ENCODE peak calls at places on chromosomes 13 and 19, in six cellular contexts. One of them, this sample, is unnamed.

GRCh38 chr13:113565526-113566226 is 18.9 kb upstream of the TFDP1 start:
- DNase-seq in HCT116: no peak
- DNase-seq in stimulated activated naive CD4-positive, alpha-beta T cell: no peak
- DNase-seq in GM12865: no peak
- DNase-seq in substantia nigra: no peak
- DNase-seq in RWPE1: no peak
- DNase-seq in this sample: peak; percentile 24

GRCh38 chr19:16582486-16583261 is 10.5 kb upstream of the SLC35E1 start:
- DNase-seq in substantia nigra: no peak
- DNase-seq in stimulated activated naive CD4-positive, alpha-beta T cell: no peak
- DNase-seq in HCT116: no peak
- DNase-seq in RWPE1: no peak
- DNase-seq in GM12865: no peak
- DNase-seq in this sample: no peak

GRCh38 chr19:5017235-5017634 is 48.3 kb downstream of the KDM4B start:
- DNase-seq in substantia nigra: no peak
- DNase-seq in HCT116: no peak
- DNase-seq in GM12865: no peak
- DNase-seq in stimulated activated naive CD4-positive, alpha-beta T cell: no peak
- DNase-seq in RWPE1: peak; percentile 72
- DNase-seq in this sample: no peak

GRCh38 chr19:31562916-31563626 is 213.8 kb upstream of the TSHZ3 start:
- DNase-seq in stimulated activated naive CD4-positive, alpha-beta T cell: no peak
- DNase-seq in RWPE1: no peak
- DNase-seq in substantia nigra: no peak
- DNase-seq in GM12865: no peak
- DNase-seq in HCT116: no peak
- DNase-seq in this sample: peak; percentile 56

GRCh38 chr19:49997709-49998108 is 27.5 kb downstream of the VRK3 start:
- DNase-seq in HCT116: peak; percentile 49
- DNase-seq in RWPE1: peak; percentile 59
- DNase-seq in GM12865: peak; percentile 55
- DNase-seq in stimulated activated naive CD4-positive, alpha-beta T cell: peak; percentile 5
- DNase-seq in substantia nigra: no peak
- DNase-seq in this sample: peak; percentile 81

GRCh38 chr13:99857738-99858137 is 113.8 kb downstream of the ZIC5 start:
- DNase-seq in stimulated activated naive CD4-positive, alpha-beta T cell: no peak
- DNase-seq in RWPE1: no peak
- DNase-seq in GM12865: no peak
- DNase-seq in substantia nigra: no peak
- DNase-seq in HCT116: no peak
- DNase-seq in this sample: no peak

GRCh38 chr19:55116232-55117062 is 990 bp downstream of the PPP1R12C start:
- DNase-seq in HCT116: no peak
- DNase-seq in GM12865: peak; percentile 68
- DNase-seq in stimulated activated naive CD4-positive, alpha-beta T cell: peak; percentile 71
- DNase-seq in RWPE1: peak; percentile 57
- DNase-seq in substantia nigra: peak; percentile 54
- DNase-seq in this sample: peak; percentile 74

GRCh38 chr19:4373601-4374441 is 26.5 kb downstream of the SH3GL1 start:
- DNase-seq in GM12865: peak; percentile 41
- DNase-seq in stimulated activated naive CD4-positive, alpha-beta T cell: no peak
- DNase-seq in RWPE1: no peak
- DNase-seq in HCT116: no peak
- DNase-seq in substantia nigra: peak; percentile 86
- DNase-seq in this sample: no peak

GRCh38 chr13:113532156-113532806 is 41.8 kb upstream of the DCUN1D2 start:
- DNase-seq in HCT116: no peak
- DNase-seq in substantia nigra: peak; percentile 15
- DNase-seq in GM12865: no peak
- DNase-seq in RWPE1: peak; percentile 46
- DNase-seq in stimulated activated naive CD4-positive, alpha-beta T cell: no peak
- DNase-seq in this sample: no peak

GRCh38 chr13:49219647-49220034 is 497 bp upstream of the MLNR start:
- DNase-seq in substantia nigra: no peak
- DNase-seq in stimulated activated naive CD4-positive, alpha-beta T cell: no peak
- DNase-seq in RWPE1: peak; percentile 41
- DNase-seq in HCT116: no peak
- DNase-seq in GM12865: no peak
- DNase-seq in this sample: no peak

GRCh38 chr13:90027409-90027808 is 1320.1 kb upstream of the MIR17HG start:
- DNase-seq in GM12865: no peak
- DNase-seq in stimulated activated naive CD4-positive, alpha-beta T cell: no peak
- DNase-seq in HCT116: no peak
- DNase-seq in substantia nigra: no peak
- DNase-seq in RWPE1: no peak
- DNase-seq in this sample: no peak

GRCh38 chr19:19458110-19458816 is 52.8 kb downstream of the GATAD2A start:
- DNase-seq in GM12865: no peak
- DNase-seq in RWPE1: no peak
- DNase-seq in substantia nigra: no peak
- DNase-seq in stimulated activated naive CD4-positive, alpha-beta T cell: no peak
- DNase-seq in HCT116: no peak
- DNase-seq in this sample: no peak

GRCh38 chr13:34257980-34258379 is 440.0 kb downstream of the RFC3 start:
- DNase-seq in RWPE1: no peak
- DNase-seq in substantia nigra: peak; percentile 6
- DNase-seq in HCT116: no peak
- DNase-seq in GM12865: peak; percentile 1
- DNase-seq in stimulated activated naive CD4-positive, alpha-beta T cell: no peak
- DNase-seq in this sample: no peak

GRCh38 chr19:51803965-51804364 is 9.0 kb downstream of the FPR3 start:
- DNase-seq in RWPE1: no peak
- DNase-seq in stimulated activated naive CD4-positive, alpha-beta T cell: no peak
- DNase-seq in GM12865: no peak
- DNase-seq in HCT116: no peak
- DNase-seq in substantia nigra: no peak
- DNase-seq in this sample: no peak

GRCh38 chr13:113751491-113751890 is 7.5 kb upstream of the TMEM255B start:
- DNase-seq in substantia nigra: no peak
- DNase-seq in HCT116: no peak
- DNase-seq in GM12865: no peak
- DNase-seq in stimulated activated naive CD4-positive, alpha-beta T cell: no peak
- DNase-seq in RWPE1: no peak
- DNase-seq in this sample: no peak

GRCh38 chr13:40776681-40777165 is 5.7 kb upstream of the MRPS31 start:
- DNase-seq in stimulated activated naive CD4-positive, alpha-beta T cell: peak; percentile 78
- DNase-seq in substantia nigra: no peak
- DNase-seq in RWPE1: no peak
- DNase-seq in HCT116: no peak
- DNase-seq in GM12865: peak; percentile 79
- DNase-seq in this sample: no peak

GRCh38 chr19:38228491-38229439 is 4.7 kb upstream of the DPF1 start:
- DNase-seq in GM12865: no peak
- DNase-seq in RWPE1: no peak
- DNase-seq in substantia nigra: peak; percentile 23
- DNase-seq in stimulated activated naive CD4-positive, alpha-beta T cell: no peak
- DNase-seq in HCT116: no peak
- DNase-seq in this sample: peak; percentile 88

GRCh38 chr13:36919833-36920611 is at the start of gene SMAD9:
- DNase-seq in stimulated activated naive CD4-positive, alpha-beta T cell: no peak
- DNase-seq in HCT116: peak; percentile 1
- DNase-seq in RWPE1: peak; percentile 48
- DNase-seq in GM12865: peak; percentile 59
- DNase-seq in substantia nigra: peak; percentile 53
- DNase-seq in this sample: peak; percentile 85

GRCh38 chr13:36675213-36675536 is 1.4 kb downstream of the SERTM1 start:
- DNase-seq in RWPE1: no peak
- DNase-seq in stimulated activated naive CD4-positive, alpha-beta T cell: no peak
- DNase-seq in GM12865: no peak
- DNase-seq in HCT116: no peak
- DNase-seq in substantia nigra: no peak
- DNase-seq in this sample: no peak

GRCh38 chr19:3805859-3806258 is 19.7 kb upstream of the MATK start:
- DNase-seq in HCT116: no peak
- DNase-seq in GM12865: no peak
- DNase-seq in RWPE1: no peak
- DNase-seq in substantia nigra: no peak
- DNase-seq in stimulated activated naive CD4-positive, alpha-beta T cell: no peak
- DNase-seq in this sample: peak; percentile 37

GRCh38 chr13:94333131-94333820 is 146.2 kb downstream of the DCT start:
- DNase-seq in RWPE1: no peak
- DNase-seq in GM12865: no peak
- DNase-seq in stimulated activated naive CD4-positive, alpha-beta T cell: no peak
- DNase-seq in substantia nigra: no peak
- DNase-seq in HCT116: no peak
- DNase-seq in this sample: no peak

GRCh38 chr13:98784666-98785065 is 32.2 kb upstream of the SLC15A1 start:
- DNase-seq in GM12865: no peak
- DNase-seq in stimulated activated naive CD4-positive, alpha-beta T cell: no peak
- DNase-seq in substantia nigra: no peak
- DNase-seq in RWPE1: no peak
- DNase-seq in HCT116: no peak
- DNase-seq in this sample: no peak

GRCh38 chr19:48415395-48415794 is 21.9 kb downstream of the GRIN2D start:
- DNase-seq in stimulated activated naive CD4-positive, alpha-beta T cell: peak; percentile 64
- DNase-seq in GM12865: peak; percentile 86
- DNase-seq in HCT116: peak; percentile 84
- DNase-seq in RWPE1: peak; percentile 71
- DNase-seq in substantia nigra: peak; percentile 4
- DNase-seq in this sample: peak; percentile 99

GRCh38 chr19:53977991-53978731 is 13.3 kb upstream of the CACNG6 start:
- DNase-seq in GM12865: no peak
- DNase-seq in stimulated activated naive CD4-positive, alpha-beta T cell: peak; percentile 18
- DNase-seq in substantia nigra: peak; percentile 65
- DNase-seq in RWPE1: peak; percentile 80
- DNase-seq in HCT116: peak; percentile 40
- DNase-seq in this sample: peak; percentile 98

GRCh38 chr13:66546534-66547379 is 683.4 kb downstream of the PCDH9 start:
- DNase-seq in HCT116: no peak
- DNase-seq in GM12865: no peak
- DNase-seq in RWPE1: no peak
- DNase-seq in substantia nigra: no peak
- DNase-seq in stimulated activated naive CD4-positive, alpha-beta T cell: no peak
- DNase-seq in this sample: no peak

GRCh38 chr13:36788276-36788675 is 30.7 kb upstream of the RFXAP start:
- DNase-seq in GM12865: no peak
- DNase-seq in RWPE1: peak; percentile 37
- DNase-seq in stimulated activated naive CD4-positive, alpha-beta T cell: no peak
- DNase-seq in HCT116: no peak
- DNase-seq in substantia nigra: no peak
- DNase-seq in this sample: no peak

GRCh38 chr13:52034616-52035226 is 10.2 kb downstream of the UTP14C start:
- DNase-seq in stimulated activated naive CD4-positive, alpha-beta T cell: no peak
- DNase-seq in HCT116: no peak
- DNase-seq in GM12865: no peak
- DNase-seq in substantia nigra: no peak
- DNase-seq in RWPE1: no peak
- DNase-seq in this sample: no peak

GRCh38 chr13:26926371-26926770 is 165.8 kb upstream of the GPR12 start:
- DNase-seq in RWPE1: no peak
- DNase-seq in substantia nigra: no peak
- DNase-seq in HCT116: no peak
- DNase-seq in GM12865: no peak
- DNase-seq in stimulated activated naive CD4-positive, alpha-beta T cell: no peak
- DNase-seq in this sample: peak; percentile 21

GRCh38 chr19:42282036-42282762 is 13.1 kb downstream of the CIC start:
- DNase-seq in GM12865: no peak
- DNase-seq in stimulated activated naive CD4-positive, alpha-beta T cell: peak; percentile 46
- DNase-seq in substantia nigra: no peak
- DNase-seq in RWPE1: no peak
- DNase-seq in HCT116: no peak
- DNase-seq in this sample: no peak

GRCh38 chr19:36771275-36772231 is 1.1 kb downstream of the ZNF850 start:
- DNase-seq in substantia nigra: peak; percentile 22
- DNase-seq in stimulated activated naive CD4-positive, alpha-beta T cell: no peak
- DNase-seq in HCT116: no peak
- DNase-seq in GM12865: peak; percentile 80
- DNase-seq in RWPE1: peak; percentile 45
- DNase-seq in this sample: peak; percentile 84

GRCh38 chr13:102799544-102800144 is 725 bp downstream of the BIVM start:
- DNase-seq in stimulated activated naive CD4-positive, alpha-beta T cell: no peak
- DNase-seq in GM12865: peak; percentile 8
- DNase-seq in HCT116: no peak
- DNase-seq in RWPE1: peak; percentile 13
- DNase-seq in substantia nigra: no peak
- DNase-seq in this sample: peak; percentile 73

GRCh38 chr13:99357149-99357596 is 50.0 kb upstream of the GPR183 start:
- DNase-seq in stimulated activated naive CD4-positive, alpha-beta T cell: peak; percentile 63
- DNase-seq in substantia nigra: no peak
- DNase-seq in GM12865: peak; percentile 75
- DNase-seq in HCT116: no peak
- DNase-seq in RWPE1: no peak
- DNase-seq in this sample: no peak

GRCh38 chr19:4990306-4990705 is 21.4 kb downstream of the KDM4B start:
- DNase-seq in stimulated activated naive CD4-positive, alpha-beta T cell: no peak
- DNase-seq in GM12865: no peak
- DNase-seq in HCT116: no peak
- DNase-seq in RWPE1: no peak
- DNase-seq in substantia nigra: no peak
- DNase-seq in this sample: no peak